ENCODE peak calls at places on chromosomes 3 and 15, in four cellular contexts. U is GM12878, T is K562, E is HepG2. Q is an unnamed sample.

GRCh38 chr15:98076021-98076816 is 115.7 kb downstream of the ARRDC4 start:
- DNase-seq in E (no peak), T (peak; percentile 47), U (no peak), Q (no peak)

GRCh38 chr15:70532536-70533186 is 230.7 kb downstream of the UACA start:
- DNase-seq in E (no peak), T (no peak), U (no peak), Q (no peak)

GRCh38 chr15:66907826-66908502 is 157.4 kb upstream of the SMAD3 start:
- DNase-seq in U (peak; percentile 39), T (no peak), E (peak; percentile 56), Q (no peak)

GRCh38 chr3:170426240-170426797 is 7.7 kb downstream of the CLDN11 start:
- DNase-seq in U (no peak), E (no peak), T (no peak), Q (no peak)

GRCh38 chr3:50737511-50738251 is 63.0 kb downstream of the DOCK3 start:
- DNase-seq in E (no peak), T (no peak), U (no peak), Q (no peak)

GRCh38 chr3:36405193-36405592 is 24.9 kb downstream of the STAC start:
- DNase-seq in E (no peak), U (no peak), T (no peak), Q (no peak)

GRCh38 chr15:90562669-90563068 is 32.9 kb downstream of the CRTC3 start:
- DNase-seq in T (no peak), E (no peak), U (no peak), Q (no peak)

GRCh38 chr3:2947536-2947935 is 162.6 kb downstream of the IL5RA start:
- DNase-seq in E (no peak), T (no peak), U (no peak), Q (no peak)

GRCh38 chr3:50806806-50807205 is 132.1 kb downstream of the DOCK3 start:
- DNase-seq in E (no peak), U (no peak), T (no peak), Q (no peak)

GRCh38 chr15:49314729-49315128 is 108.3 kb upstream of the FGF7 start:
- DNase-seq in E (no peak), U (no peak), T (no peak), Q (no peak)

GRCh38 chr15:27767918-27768640 is 331.0 kb downstream of the OCA2 start:
- DNase-seq in E (no peak), T (no peak), U (no peak), Q (no peak)

GRCh38 chr3:18556503-18556902 is 131.4 kb upstream of the SATB1 start:
- DNase-seq in U (peak; percentile 39), T (no peak), E (no peak), Q (no peak)

GRCh38 chr3:73226026-73226425 is 164.6 kb downstream of the EBLN2 start:
- DNase-seq in E (no peak), T (no peak), U (no peak), Q (no peak)

GRCh38 chr3:4776980-4777581 is 202.2 kb upstream of the BHLHE40 start:
- DNase-seq in E (no peak), U (peak; percentile 98), T (no peak), Q (no peak)

GRCh38 chr3:72492240-72492639 is 356.0 kb downstream of the SHQ1 start:
- DNase-seq in U (no peak), T (no peak), E (no peak), Q (no peak)

GRCh38 chr3:160564949-160565441 is 376 bp downstream of the KPNA4 start:
- DNase-seq in U (no peak), E (peak; percentile 28), T (peak; percentile 58), Q (peak; percentile 42)

GRCh38 chr15:62616746-62617145 is 425.8 kb upstream of the TPM1 start:
- DNase-seq in U (no peak), T (no peak), E (no peak), Q (no peak)

GRCh38 chr3:66396161-66396760 is 104.6 kb downstream of the LRIG1 start:
- DNase-seq in U (no peak), E (no peak), T (no peak), Q (no peak)

GRCh38 chr15:49255966-49256759 is 86.1 kb downstream of the GALK2 start:
- DNase-seq in U (no peak), T (no peak), E (no peak), Q (no peak)

GRCh38 chr3:184176377-184177330 is 2.0 kb downstream of the AP2M1 start:
- DNase-seq in T (peak; percentile 56), E (peak; percentile 69), U (no peak), Q (peak; percentile 52)

GRCh38 chr3:165742351-165742750 is 94.9 kb downstream of the BCHE start:
- DNase-seq in T (no peak), U (no peak), E (no peak), Q (no peak)

GRCh38 chr3:23075478-23075877 is 127.6 kb upstream of the UBE2E2 start:
- DNase-seq in T (no peak), E (no peak), U (no peak), Q (no peak)

GRCh38 chr3:104629038-104629437 is 737.7 kb upstream of the ALCAM start:
- DNase-seq in E (no peak), U (no peak), T (no peak), Q (no peak)

GRCh38 chr3:12301513-12301912 is 12.6 kb downstream of the PPARG start:
- DNase-seq in E (no peak), U (no peak), T (no peak), Q (no peak)

GRCh38 chr3:46661776-46662766 is 31.4 kb downstream of the ALS2CL start:
- DNase-seq in U (no peak), T (no peak), E (no peak), Q (no peak)

GRCh38 chr3:62229908-62230307 is 143.4 kb downstream of the FEZF2 start:
- DNase-seq in U (no peak), T (peak; percentile 14), E (no peak), Q (peak; percentile 44)

GRCh38 chr3:138457863-138458735 is 23.7 kb downstream of the ESYT3 start:
- DNase-seq in T (no peak), E (no peak), U (no peak), Q (no peak)

GRCh38 chr3:18124501-18124900 is 300.6 kb downstream of the SATB1 start:
- DNase-seq in E (no peak), T (no peak), U (no peak), Q (no peak)

GRCh38 chr15:76431936-76432335 is 95.4 kb downstream of the ISL2 start:
- DNase-seq in U (no peak), T (no peak), E (no peak), Q (no peak)

GRCh38 chr15:73328986-73329385 is 39.8 kb downstream of the HCN4 start:
- DNase-seq in U (no peak), T (no peak), E (no peak), Q (no peak)

GRCh38 chr3:95971573-95971972 is 842.8 kb upstream of the EPHA6 start:
- DNase-seq in U (no peak), T (no peak), E (no peak), Q (no peak)

GRCh38 chr3:64368163-64369025 is 143.1 kb upstream of the PRICKLE2 start:
- DNase-seq in U (no peak), E (no peak), T (no peak), Q (no peak)

GRCh38 chr15:66842710-66843441 is 140.8 kb downstream of the SMAD6 start:
- DNase-seq in E (peak; percentile 37), U (no peak), T (peak; percentile 78), Q (peak; percentile 50)

DNA sequence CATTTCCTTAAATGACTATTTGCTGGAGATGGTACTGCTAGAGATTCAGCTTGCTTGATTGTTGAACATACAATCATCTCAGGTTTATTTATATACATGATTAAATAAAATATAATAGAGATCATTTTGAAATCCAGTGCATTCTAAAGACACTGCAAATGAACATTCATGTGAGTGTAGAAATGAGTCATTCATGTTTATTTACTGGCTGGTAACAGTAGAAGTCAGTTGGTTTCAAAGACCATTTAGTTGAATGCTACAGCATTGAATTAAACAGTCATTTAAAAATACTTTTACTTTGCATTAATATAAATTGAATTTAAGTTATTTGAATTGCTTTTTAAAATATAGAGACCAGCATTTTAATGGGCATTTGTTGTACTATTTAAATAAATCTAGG is 551.9 kb upstream of the GOLIM4 start:
- DNase-seq in T (no peak), E (no peak), U (no peak), Q (no peak)
- TF ChIP-seq TARDBP in T (no peak), E (no peak), U (no peak), Q (no peak)

GRCh38 chr15:56323435-56323834 is 41.8 kb upstream of the TEX9 start:
- DNase-seq in U (no peak), E (no peak), T (no peak), Q (no peak)

GRCh38 chr15:56325186-56325585 is 40.0 kb upstream of the TEX9 start:
- DNase-seq in T (no peak), E (no peak), U (no peak), Q (no peak)

GRCh38 chr15:56322444-56322843 is 42.8 kb upstream of the TEX9 start:
- DNase-seq in U (no peak), T (no peak), E (no peak), Q (no peak)

DNA sequence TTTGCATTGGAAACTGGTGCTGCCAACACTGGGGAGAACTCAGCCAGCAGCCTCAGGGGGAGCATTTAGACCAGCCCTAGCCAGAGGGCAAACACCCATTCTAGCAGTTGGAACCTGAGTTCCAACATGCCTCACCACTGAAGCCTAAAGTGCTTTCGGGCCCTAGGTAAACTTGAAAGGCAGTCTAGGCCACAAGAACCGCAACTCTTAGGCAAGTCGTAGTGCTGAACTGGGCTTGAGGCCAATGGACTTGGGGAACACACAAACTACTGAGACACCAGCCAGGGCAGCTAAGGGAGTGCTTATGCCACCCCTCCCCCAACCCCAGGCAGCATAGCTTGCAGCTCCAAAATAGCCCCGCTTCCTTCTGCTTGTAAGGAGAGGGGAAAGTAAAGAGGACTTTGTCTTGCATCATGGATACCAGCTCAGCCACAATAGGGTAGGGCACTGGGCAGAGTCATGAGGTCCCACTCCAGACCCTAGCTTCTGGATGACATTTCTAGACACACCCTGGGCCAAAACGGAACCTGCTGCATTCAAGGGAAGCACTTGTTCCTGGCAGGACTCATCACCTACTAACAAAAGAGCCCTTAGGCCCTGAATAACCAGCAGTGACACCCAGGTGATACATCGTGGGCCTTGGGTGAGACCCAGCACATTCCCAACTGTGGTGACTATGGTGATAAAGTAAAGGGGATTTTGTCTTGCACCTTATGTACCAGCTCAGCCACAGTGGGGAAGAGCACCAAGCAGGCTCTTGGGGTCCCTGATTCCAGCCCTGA is 37.3 kb upstream of the TEX9 start:
- DNase-seq in T (no peak), E (no peak), U (no peak), Q (no peak)
- TF ChIP-seq TARDBP in T (no peak), E (no peak), U (no peak), Q (no peak)

DNA sequence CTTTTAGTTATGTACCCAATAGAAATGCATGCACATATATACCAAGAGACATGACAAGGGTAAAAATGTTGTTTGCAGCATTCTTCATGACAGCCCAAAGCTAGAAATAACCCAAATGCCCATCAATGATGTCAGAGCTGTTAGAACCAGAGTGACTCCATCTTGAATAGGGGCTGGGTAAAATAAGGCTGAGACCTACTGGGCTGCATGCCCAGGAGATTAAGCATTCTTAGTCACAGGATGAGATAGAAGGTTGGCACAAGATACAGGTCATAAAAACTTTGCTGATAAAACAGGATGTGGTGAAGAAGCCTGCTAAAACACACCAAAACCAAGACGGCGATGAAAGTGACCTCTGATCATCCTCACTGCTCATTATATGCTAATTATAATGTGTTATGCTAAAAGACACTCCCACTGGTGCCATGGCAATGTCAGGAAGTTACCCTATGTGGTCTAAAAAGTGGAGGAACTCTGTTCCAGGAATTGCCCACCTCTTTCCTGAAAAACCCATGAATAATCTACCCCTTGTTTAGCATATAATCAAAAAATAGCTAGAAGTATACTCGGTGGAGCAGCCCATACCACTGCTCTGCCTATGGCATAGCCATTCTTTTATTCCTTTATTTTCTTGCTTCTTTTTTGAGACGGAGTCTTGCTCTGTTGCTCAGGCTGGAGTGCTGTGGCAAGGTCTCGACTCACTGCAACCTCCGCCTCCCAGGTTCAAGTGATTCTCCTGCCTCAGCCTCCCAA is 32.9 kb downstream of the ZBTB11 start:
- DNase-seq in T (no peak), U (no peak), E (no peak), Q (no peak)
- TF ChIP-seq TARDBP in T (no peak), U (no peak), E (no peak), Q (no peak)

GRCh38 chr15:42158941-42159340 is 2.5 kb upstream of the PLA2G4F start:
- DNase-seq in T (no peak), U (no peak), E (no peak), Q (no peak)
- TF ChIP-seq TARDBP in T (no peak), U (no peak), E (no peak), Q (no peak)